ENCODE peak calls at places on chromosomes 5 and 9, in four cellular contexts. Q, X, U and R are unnamed samples.

GRCh38 chr5:6736106-6736505 is 22.9 kb downstream of the TENT4A start:
- DNase-seq in Q (no peak), U (no peak), X (peak), R (no peak)

GRCh38 chr5:133423618-133424282 is 188.6 kb downstream of the FSTL4 start:
- DNase-seq in U (peak), Q (peak), X (peak), R (peak)

GRCh38 chr5:181186022-181186421 is 19.0 kb downstream of the TRIM7 start:
- DNase-seq in X (no peak), U (no peak), Q (no peak), R (no peak)

GRCh38 chr5:131637694-131638093 is 2.7 kb upstream of the RAPGEF6 start:
- DNase-seq in U (no peak), Q (no peak), X (no peak), R (no peak)

GRCh38 chr9:84261082-84261746 is 79.3 kb downstream of the SLC28A3 start:
- DNase-seq in Q (peak), X (peak), U (peak), R (no peak)

GRCh38 chr9:35923927-35924763 is 14.9 kb downstream of the SPAAR start:
- DNase-seq in U (peak), X (no peak), Q (no peak), R (peak)

GRCh38 chr5:97355775-97356174 is 172.7 kb upstream of the RIOK2 start:
- DNase-seq in U (no peak), Q (no peak), X (no peak), R (no peak)

GRCh38 chr9:116112236-116112635 is 41.4 kb upstream of the PAPPA start:
- DNase-seq in Q (no peak), X (no peak), U (no peak), R (no peak)

GRCh38 chr9:26833792-26834191 is 58.8 kb downstream of the CAAP1 start:
- DNase-seq in Q (no peak), X (no peak), U (no peak), R (no peak)

GRCh38 chr9:113222482-113222841 is 1.1 kb downstream of the SLC31A1 start:
- DNase-seq in U (no peak), X (peak), Q (no peak), R (no peak)

GRCh38 chr5:103385722-103386121 is 127.2 kb downstream of the MACIR start:
- DNase-seq in U (no peak), X (peak), Q (no peak), R (no peak)

GRCh38 chr5:56183507-56183906 is 49.6 kb downstream of the ANKRD55 start:
- DNase-seq in Q (no peak), U (no peak), X (no peak), R (peak)

GRCh38 chr9:101977614-101978210 is 239.3 kb upstream of the GRIN3A start:
- DNase-seq in X (peak), U (no peak), Q (no peak), R (no peak)

GRCh38 chr9:38026021-38026809 is 42.8 kb downstream of the SHB start:
- DNase-seq in X (no peak), U (peak), Q (peak), R (peak)

GRCh38 chr9:93676310-93677054 is 100.1 kb downstream of the PHF2 start:
- DNase-seq in U (no peak), X (no peak), Q (peak), R (no peak)

GRCh38 chr9:101337237-101337636 is 47.6 kb downstream of the BAAT start:
- DNase-seq in X (no peak), U (no peak), Q (no peak), R (no peak)

GRCh38 chr9:37415011-37415719 is 7.3 kb upstream of the GRHPR start:
- DNase-seq in U (peak), X (peak), Q (peak), R (no peak)

GRCh38 chr5:2219149-2219776 is 336.5 kb upstream of the IRX4 start:
- DNase-seq in U (no peak), X (no peak), Q (no peak), R (no peak)
- H3K27ac ChIP-seq in U (no peak), X (no peak), Q (no peak), R (no peak)

GRCh38 chr5:120062515-120062917 is 401.6 kb upstream of the PRR16 start:
- DNase-seq in X (no peak), U (no peak), Q (no peak), R (peak)
- H3K27ac ChIP-seq in X (peak), U (no peak), Q (no peak), R (peak)

DNA sequence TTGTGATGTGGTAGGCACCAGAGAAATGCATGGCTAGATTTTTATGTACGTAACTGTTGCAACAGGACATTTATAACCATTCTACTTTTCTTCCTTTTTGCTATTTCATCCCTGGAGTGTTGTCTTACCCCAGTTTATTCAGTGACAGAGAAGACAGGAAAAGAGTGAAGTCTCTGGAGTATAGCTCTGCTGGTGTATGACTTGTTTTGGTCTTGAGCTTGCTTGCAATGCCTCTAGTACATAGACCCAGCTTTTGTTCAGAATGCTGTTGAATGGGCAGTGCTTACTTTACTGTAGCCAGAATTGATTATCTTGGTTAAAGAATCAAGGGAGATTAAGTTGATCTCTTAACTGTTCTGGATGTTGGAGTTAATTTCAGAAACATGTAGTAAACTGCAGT is 94.3 kb downstream of the PBX3 start:
- DNase-seq in X (no peak), Q (no peak), U (no peak), R (no peak)
- H3K27ac ChIP-seq in X (peak), Q (no peak), U (no peak), R (no peak)

DNA sequence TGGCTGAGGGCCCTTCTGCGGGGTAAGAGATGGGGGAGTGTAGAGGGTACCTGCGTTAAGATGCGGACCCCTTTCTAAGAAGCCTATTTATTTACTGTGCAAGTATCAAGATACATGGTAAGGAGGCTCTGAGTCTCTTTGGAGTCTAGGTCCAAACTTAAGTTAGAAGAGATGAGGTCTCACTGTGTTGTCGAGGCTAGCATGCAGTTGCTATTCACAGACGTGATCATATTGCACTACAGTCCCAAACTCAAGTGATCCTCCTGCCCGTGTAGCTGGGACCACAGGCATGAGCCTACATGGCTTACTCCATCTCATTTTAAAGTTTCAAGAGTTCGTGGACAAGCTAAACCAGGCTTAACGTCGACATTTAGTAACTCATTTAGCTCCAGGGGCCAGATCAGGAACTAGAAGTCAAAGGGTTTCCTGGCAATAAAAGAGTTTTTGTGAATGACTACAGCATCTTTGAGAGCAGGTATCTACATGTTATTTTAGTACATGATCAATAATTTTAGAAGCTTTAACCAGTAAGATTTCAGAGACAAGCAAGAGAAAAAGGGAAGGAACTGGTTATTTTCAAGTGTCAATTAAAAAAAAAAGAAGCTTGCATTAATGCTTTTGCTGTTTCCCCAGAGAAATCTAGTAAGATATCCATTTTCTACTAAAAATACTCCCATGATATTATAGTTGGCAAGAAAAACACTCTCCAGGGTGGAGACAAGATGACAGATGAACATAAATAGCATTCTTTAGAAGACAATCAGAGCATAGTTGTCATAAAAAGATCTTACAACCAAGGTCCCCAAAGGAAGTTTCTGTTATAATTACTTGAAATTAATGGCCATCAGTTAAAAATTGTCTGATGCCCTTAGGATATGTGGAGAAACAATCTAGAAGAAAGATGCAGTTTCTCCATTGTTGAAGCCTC is 141.3 kb downstream of the SCAMP1 start:
- DNase-seq in U (no peak), Q (no peak), X (no peak), R (no peak)
- H3K27ac ChIP-seq in U (no peak), Q (no peak), X (peak), R (peak)

GRCh38 chr5:157564149-157564711 is 11.3 kb downstream of the ADAM19 start:
- DNase-seq in X (peak), Q (peak), U (no peak), R (no peak)
- H3K27ac ChIP-seq in X (peak), Q (peak), U (peak), R (no peak)

DNA sequence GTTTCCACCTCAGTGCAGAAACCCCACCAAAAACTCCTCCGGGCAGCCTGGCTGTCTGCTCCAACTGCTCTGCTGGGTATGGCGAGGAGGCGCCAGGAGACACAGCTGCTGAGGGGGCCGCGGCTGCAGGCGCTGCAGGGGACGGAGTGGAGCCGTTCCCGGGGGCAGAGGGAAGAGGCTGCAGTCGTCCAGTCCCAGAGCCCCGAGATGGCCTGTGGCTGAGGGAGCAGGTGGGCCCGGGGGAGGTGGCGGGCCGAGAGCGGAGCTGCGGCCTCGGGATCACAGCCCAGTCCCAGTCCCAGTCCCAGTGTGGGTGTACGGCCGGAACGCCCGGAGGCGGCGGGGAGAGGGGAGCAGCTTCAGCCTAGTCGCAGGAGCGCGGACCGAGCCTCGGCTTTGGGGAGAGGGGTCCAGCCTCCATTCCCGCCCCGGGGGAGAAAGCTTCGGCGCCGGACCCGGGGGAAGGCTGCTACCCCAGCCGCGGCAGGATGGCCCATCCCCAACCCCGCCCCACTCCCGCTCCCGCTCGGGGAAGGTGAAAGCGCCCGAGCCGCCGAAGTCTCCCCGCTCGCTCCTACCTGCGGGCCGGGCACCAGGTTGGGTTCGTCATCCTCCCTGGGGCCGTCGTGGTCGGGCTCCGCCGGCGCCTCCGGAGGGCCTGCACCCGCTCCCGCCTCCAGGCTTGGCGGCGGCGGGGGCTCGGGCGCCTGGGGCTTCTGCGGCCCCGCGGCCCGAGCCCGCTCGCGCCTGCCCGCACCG is 513 bp downstream of the FAM193B start:
- DNase-seq in Q (peak), X (peak), U (peak), R (no peak)
- H3K27ac ChIP-seq in Q (peak), X (peak), U (peak), R (peak)

GRCh38 chr9:16689352-16689938 is 181.0 kb downstream of the BNC2 start:
- DNase-seq in X (no peak), U (no peak), Q (peak), R (no peak)
- H3K27ac ChIP-seq in X (no peak), U (peak), Q (no peak), R (no peak)

GRCh38 chr5:10563940-10564837 is at the start of gene ANKRD33B:
- DNase-seq in Q (peak), U (peak), X (peak), R (no peak)
- H3K27ac ChIP-seq in Q (peak), U (peak), X (peak), R (no peak)